ENCODE peak calls at places on chromosomes 6 and 20, in six cellular contexts. N, X, U, R, F and G are unnamed samples.

GRCh38 chr20:40777653-40778052 is 88.6 kb upstream of the MAFB start:
- DNase-seq in N (no peak), X (no peak), U (no peak), R (no peak), F (no peak), G (no peak)

GRCh38 chr6:17930321-17930993 is 57.0 kb downstream of the KIF13A start:
- DNase-seq in N (peak; percentile 72), X (no peak), U (no peak), R (peak; percentile 51), F (no peak), G (no peak)

GRCh38 chr6:45486739-45487138 is 109.0 kb upstream of the SUPT3H start:
- DNase-seq in N (no peak), X (no peak), U (no peak), R (no peak), F (peak; percentile 9), G (no peak)

GRCh38 chr6:36329798-36330291 is 6.8 kb downstream of the BNIP5 start:
- DNase-seq in N (no peak), X (no peak), U (no peak), R (no peak), F (no peak), G (no peak)

GRCh38 chr6:37488464-37488863 is 11.2 kb downstream of the CCDC167 start:
- DNase-seq in N (no peak), X (no peak), U (no peak), R (no peak), F (no peak), G (no peak)

GRCh38 chr20:63123326-63123725 is 92.6 kb downstream of the YTHDF1 start:
- DNase-seq in N (no peak), X (no peak), U (no peak), R (no peak), F (no peak), G (no peak)

GRCh38 chr6:35497571-35498406 is 910 bp upstream of the TEAD3 start:
- DNase-seq in N (peak; percentile 47), X (no peak), U (no peak), R (peak; percentile 86), F (no peak), G (no peak)

GRCh38 chr6:20352346-20352745 is 49.3 kb upstream of the E2F3 start:
- DNase-seq in N (no peak), X (no peak), U (no peak), R (peak; percentile 47), F (no peak), G (no peak)

GRCh38 chr6:16493112-16493511 is 254.7 kb downstream of the GMPR start:
- DNase-seq in N (no peak), X (no peak), U (no peak), R (no peak), F (no peak), G (no peak)

GRCh38 chr6:53546256-53546655 is 1.4 kb upstream of the GCLC start:
- DNase-seq in N (no peak), X (no peak), U (no peak), R (no peak), F (no peak), G (no peak)

GRCh38 chr20:11891827-11892521 is 25.7 kb upstream of the BTBD3 start:
- DNase-seq in N (peak; percentile 89), X (peak; percentile 66), U (no peak), R (peak; percentile 57), F (peak; percentile 17), G (peak; percentile 66)

GRCh38 chr20:50359607-50360217 is 150.5 kb upstream of the PTPN1 start:
- DNase-seq in N (no peak), X (no peak), U (no peak), R (no peak), F (no peak), G (no peak)

GRCh38 chr20:49288784-49289696 is 11.2 kb upstream of the ZNFX1 start:
- DNase-seq in N (no peak), X (no peak), U (no peak), R (no peak), F (no peak), G (no peak)

GRCh38 chr6:21870071-21870729 is 276.6 kb downstream of the SOX4 start:
- DNase-seq in N (no peak), X (no peak), U (no peak), R (no peak), F (no peak), G (no peak)

GRCh38 chr20:21517566-21518277 is 3.9 kb upstream of the NKX2-2 start:
- DNase-seq in N (no peak), X (no peak), U (no peak), R (no peak), F (no peak), G (no peak)

GRCh38 chr20:21518292-21518991 is 4.6 kb upstream of the NKX2-2 start:
- DNase-seq in N (no peak), X (no peak), U (no peak), R (no peak), F (no peak), G (no peak)

GRCh38 chr20:21516180-21516567 is 2.3 kb upstream of the NKX2-2 start:
- DNase-seq in N (no peak), X (no peak), U (no peak), R (no peak), F (no peak), G (no peak)

GRCh38 chr20:21515300-21516179 is 1.7 kb upstream of the NKX2-2 start:
- DNase-seq in N (no peak), X (no peak), U (no peak), R (no peak), F (no peak), G (no peak)

GRCh38 chr20:21516861-21517565 is 3.1 kb upstream of the NKX2-2 start:
- DNase-seq in N (no peak), X (no peak), U (no peak), R (no peak), F (no peak), G (no peak)
- H3K9ac ChIP-seq in N (no peak overlapping the region), X (no peak overlapping the region), U (no peak overlapping the region), R (no peak overlapping the region), F (no peak overlapping the region), G (no peak overlapping the region)

GRCh38 chr20:42985628-42986027 is 204.1 kb downstream of the PTPRT start:
- DNase-seq in N (no peak), X (no peak), U (no peak), R (peak; percentile 16), F (no peak), G (no peak)
- TF ChIP-seq ZNF274 in N (no peak), X (no peak), U (no peak), R (no peak), F (no peak), G (no peak)

DNA sequence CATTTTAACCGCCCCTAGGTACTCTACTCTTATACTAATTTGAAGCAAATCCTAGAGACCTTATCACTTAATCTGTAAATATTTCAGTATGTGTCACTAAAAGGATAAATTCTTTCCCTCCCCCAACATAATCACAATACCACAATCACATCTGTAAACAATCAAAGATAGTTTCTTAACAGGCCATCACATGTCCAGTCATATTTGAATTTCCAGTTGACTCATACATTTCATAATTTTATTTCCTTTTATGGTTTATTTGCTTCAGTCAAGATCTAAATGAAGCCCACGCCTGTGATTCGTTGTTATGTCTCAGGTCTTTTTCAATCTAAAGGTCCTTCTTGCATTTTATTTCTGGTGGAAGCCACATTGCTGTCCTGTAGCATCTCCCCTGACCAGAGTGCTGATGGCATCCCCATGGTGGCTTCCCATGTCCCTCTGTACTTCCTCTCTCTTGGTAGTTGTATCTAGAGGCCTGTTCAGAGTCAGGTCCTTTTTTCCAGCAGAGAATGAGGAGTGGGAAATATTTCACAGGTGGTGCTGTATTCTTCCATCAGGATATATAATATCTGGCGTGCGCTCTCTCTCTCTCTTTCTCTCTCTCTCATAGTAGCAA is 128.6 kb upstream of the SLC22A23 start:
- DNase-seq in N (no peak), X (no peak), U (no peak), R (no peak), F (no peak), G (no peak)
- H3K9ac ChIP-seq in N (no peak overlapping the region), X (no peak overlapping the region), U (no peak overlapping the region), R (no peak overlapping the region), F (no peak overlapping the region), G (no peak overlapping the region)

GRCh38 chr6:168507297-168507696 is 66.3 kb downstream of the SMOC2 start:
- DNase-seq in N (no peak), X (no peak), U (no peak), R (no peak), F (no peak), G (no peak)
- TF ChIP-seq ZNF274 in N (no peak), X (no peak), U (no peak), R (no peak), F (no peak), G (no peak)

DNA sequence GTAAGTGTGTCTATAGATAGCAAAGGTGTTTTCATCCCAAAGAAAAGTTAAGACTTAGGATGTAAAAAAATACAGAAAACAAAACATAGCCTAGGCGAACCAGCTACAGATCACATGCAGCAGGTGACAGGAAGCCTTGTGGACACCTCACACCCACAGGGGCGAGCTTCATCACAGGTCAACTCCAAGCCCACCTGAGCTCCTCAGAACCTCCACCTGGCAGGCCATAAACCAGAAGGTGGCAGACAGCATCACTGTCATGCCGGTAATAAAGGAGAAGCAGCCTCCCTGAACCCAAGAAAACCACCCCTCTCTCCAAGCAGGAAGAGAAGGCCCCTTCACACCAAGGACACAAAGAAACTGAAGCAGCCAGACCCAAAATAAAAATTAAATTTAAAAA is 1.0 kb downstream of the RALGAPA2 start:
- DNase-seq in N (no peak), X (no peak), U (no peak), R (no peak), F (no peak), G (no peak)
- H3K9ac ChIP-seq in N (peak overlapping the region; percentile 83), X (peak overlapping the region; percentile 63), U (no peak overlapping the region), R (no peak overlapping the region), F (peak overlapping the region; percentile 72), G (no peak overlapping the region)

GRCh38 chr20:31675828-31676533 is 38.3 kb downstream of the COX4I2 start:
- DNase-seq in N (no peak), X (no peak), U (no peak), R (peak; percentile 94), F (no peak), G (no peak)
- TF ChIP-seq ZNF274 in N (no peak), X (no peak), U (no peak), R (peak; percentile 79), F (no peak), G (no peak)

DNA sequence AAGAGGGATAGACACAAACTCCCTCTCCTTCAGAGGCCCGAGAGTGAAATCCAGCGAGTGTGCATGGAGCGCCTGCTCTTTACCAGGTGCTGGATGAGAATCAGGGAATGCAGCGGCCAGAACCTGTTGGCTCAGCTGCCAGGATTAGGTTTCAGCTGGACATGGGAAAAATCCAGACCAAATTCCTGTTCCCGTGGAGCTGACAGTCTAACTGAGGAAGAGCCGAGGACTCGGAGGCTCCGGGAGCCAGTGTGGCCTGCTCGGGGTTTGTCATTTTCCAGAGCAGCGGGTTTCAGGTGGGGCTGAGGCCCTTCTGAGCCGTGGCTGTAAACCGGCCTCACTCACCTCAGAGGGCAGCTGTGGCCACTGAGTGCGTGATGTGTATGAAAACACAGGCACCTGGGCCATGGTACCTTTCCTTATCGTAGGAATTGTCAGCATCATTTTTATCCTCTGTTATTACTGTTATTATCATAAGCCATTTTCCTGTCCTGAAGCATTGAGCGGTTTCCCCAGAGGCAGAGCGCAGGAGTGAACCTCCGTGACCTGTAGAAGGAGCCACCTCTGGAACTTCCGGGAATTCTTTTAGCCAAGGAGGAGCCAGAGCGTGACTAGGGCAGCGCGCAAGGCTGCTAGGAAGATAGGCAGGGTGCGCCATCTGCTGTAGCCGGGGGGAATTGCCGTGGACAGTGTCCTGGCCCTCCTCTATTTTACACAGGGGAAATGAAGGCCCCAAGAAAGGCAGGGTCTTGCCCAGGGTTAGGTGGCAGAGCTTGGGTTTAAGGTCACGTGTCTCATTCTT is 27.3 kb downstream of the PKIG start:
- DNase-seq in N (peak; percentile 95), X (peak; percentile 76), U (peak; percentile 85), R (peak; percentile 84), F (no peak), G (peak; percentile 84)
- H3K9ac ChIP-seq in N (peak overlapping the region; percentile 71), X (peak overlapping the region; percentile 28), U (peak overlapping the region; percentile 5), R (peak overlapping the region; percentile 38), F (peak overlapping the region; percentile 18), G (peak overlapping the region; percentile 38)